ENCODE peak calls at places on chromosomes 12 and 14, in eight cellular contexts. One of them, this sample, is unnamed.
A peak's percentile ranks its signal among the peaks of the same experiment; 100 is the strongest.

GRCh38 chr12:105878964-105879363 is 259.8 kb downstream of the NUAK1 start:
- DNase-seq in astrocyte of the cerebellum: no peak
- DNase-seq in CD8-positive, alpha-beta memory T cell: no peak
- DNase-seq in foreskin fibroblast: peak; percentile 4
- DNase-seq in cardiac fibroblast: peak; percentile 31
- DNase-seq in GM23338: no peak
- DNase-seq in body of pancreas: no peak
- DNase-seq in colonic mucosa: no peak
- DNase-seq in this sample: no peak

GRCh38 chr12:6606331-6607131 is 648 bp downstream of the CHD4 start:
- DNase-seq in astrocyte of the cerebellum: no peak
- DNase-seq in CD8-positive, alpha-beta memory T cell: peak; percentile 58
- DNase-seq in foreskin fibroblast: no peak
- DNase-seq in cardiac fibroblast: peak; percentile 29
- DNase-seq in GM23338: peak; percentile 63
- DNase-seq in body of pancreas: peak; percentile 88
- DNase-seq in colonic mucosa: peak; percentile 69
- DNase-seq in this sample: no peak

GRCh38 chr12:27340971-27341370 is 8.3 kb downstream of the BMAL2 start:
- DNase-seq in astrocyte of the cerebellum: no peak
- DNase-seq in CD8-positive, alpha-beta memory T cell: no peak
- DNase-seq in foreskin fibroblast: no peak
- DNase-seq in cardiac fibroblast: no peak
- DNase-seq in GM23338: no peak
- DNase-seq in body of pancreas: no peak
- DNase-seq in colonic mucosa: no peak
- DNase-seq in this sample: no peak

GRCh38 chr14:51283402-51283825 is 43.4 kb downstream of the TMX1 start:
- DNase-seq in astrocyte of the cerebellum: peak; percentile 89
- DNase-seq in CD8-positive, alpha-beta memory T cell: no peak
- DNase-seq in foreskin fibroblast: peak; percentile 73
- DNase-seq in cardiac fibroblast: peak; percentile 97
- DNase-seq in GM23338: peak; percentile 90
- DNase-seq in body of pancreas: no peak
- DNase-seq in colonic mucosa: no peak
- DNase-seq in this sample: peak; percentile 92

GRCh38 chr12:73935817-73936216 is 601.8 kb upstream of the ATXN7L3B start:
- DNase-seq in astrocyte of the cerebellum: no peak
- DNase-seq in CD8-positive, alpha-beta memory T cell: no peak
- DNase-seq in foreskin fibroblast: no peak
- DNase-seq in cardiac fibroblast: no peak
- DNase-seq in GM23338: peak; percentile 61
- DNase-seq in body of pancreas: no peak
- DNase-seq in colonic mucosa: no peak
- DNase-seq in this sample: no peak

GRCh38 chr14:31550589-31550988 is 10.6 kb upstream of the NUBPL start:
- DNase-seq in astrocyte of the cerebellum: no peak
- DNase-seq in CD8-positive, alpha-beta memory T cell: no peak
- DNase-seq in foreskin fibroblast: no peak
- DNase-seq in cardiac fibroblast: no peak
- DNase-seq in GM23338: no peak
- DNase-seq in body of pancreas: no peak
- DNase-seq in colonic mucosa: no peak
- DNase-seq in this sample: no peak

GRCh38 chr12:8680533-8680932 is 17.3 kb upstream of the RIMKLB start:
- DNase-seq in astrocyte of the cerebellum: no peak
- DNase-seq in CD8-positive, alpha-beta memory T cell: no peak
- DNase-seq in foreskin fibroblast: no peak
- DNase-seq in cardiac fibroblast: no peak
- DNase-seq in GM23338: peak; percentile 56
- DNase-seq in body of pancreas: no peak
- DNase-seq in colonic mucosa: no peak
- DNase-seq in this sample: no peak

GRCh38 chr14:36863271-36863670 is 201.6 kb downstream of the PAX9 start:
- DNase-seq in astrocyte of the cerebellum: no peak
- DNase-seq in CD8-positive, alpha-beta memory T cell: no peak
- DNase-seq in foreskin fibroblast: no peak
- DNase-seq in cardiac fibroblast: peak; percentile 14
- DNase-seq in GM23338: no peak
- DNase-seq in body of pancreas: no peak
- DNase-seq in colonic mucosa: no peak
- DNase-seq in this sample: no peak

GRCh38 chr14:37559386-37559785 is 35.7 kb downstream of the FOXA1 start:
- DNase-seq in astrocyte of the cerebellum: peak; percentile 28
- DNase-seq in CD8-positive, alpha-beta memory T cell: no peak
- DNase-seq in foreskin fibroblast: no peak
- DNase-seq in cardiac fibroblast: peak; percentile 25
- DNase-seq in GM23338: peak; percentile 40
- DNase-seq in body of pancreas: no peak
- DNase-seq in colonic mucosa: no peak
- DNase-seq in this sample: peak; percentile 13

GRCh38 chr12:106080111-106080732 is 58.5 kb downstream of the NUAK1 start:
- DNase-seq in astrocyte of the cerebellum: peak; percentile 86
- DNase-seq in CD8-positive, alpha-beta memory T cell: no peak
- DNase-seq in foreskin fibroblast: peak; percentile 56
- DNase-seq in cardiac fibroblast: peak; percentile 66
- DNase-seq in GM23338: no peak
- DNase-seq in body of pancreas: no peak
- DNase-seq in colonic mucosa: no peak
- DNase-seq in this sample: peak; percentile 99

GRCh38 chr12:32365473-32366064 is 33.8 kb upstream of the FGD4 start:
- DNase-seq in astrocyte of the cerebellum: peak; percentile 72
- DNase-seq in CD8-positive, alpha-beta memory T cell: peak; percentile 3
- DNase-seq in foreskin fibroblast: peak; percentile 70
- DNase-seq in cardiac fibroblast: peak; percentile 88
- DNase-seq in GM23338: peak; percentile 86
- DNase-seq in body of pancreas: peak; percentile 72
- DNase-seq in colonic mucosa: peak; percentile 66
- DNase-seq in this sample: peak; percentile 76

GRCh38 chr14:50260511-50260910 is 29.1 kb upstream of the SOS2 start:
- DNase-seq in astrocyte of the cerebellum: peak; percentile 28
- DNase-seq in CD8-positive, alpha-beta memory T cell: no peak
- DNase-seq in foreskin fibroblast: peak; percentile 24
- DNase-seq in cardiac fibroblast: peak; percentile 63
- DNase-seq in GM23338: peak; percentile 59
- DNase-seq in body of pancreas: peak; percentile 9
- DNase-seq in colonic mucosa: no peak
- DNase-seq in this sample: peak; percentile 49

DNA sequence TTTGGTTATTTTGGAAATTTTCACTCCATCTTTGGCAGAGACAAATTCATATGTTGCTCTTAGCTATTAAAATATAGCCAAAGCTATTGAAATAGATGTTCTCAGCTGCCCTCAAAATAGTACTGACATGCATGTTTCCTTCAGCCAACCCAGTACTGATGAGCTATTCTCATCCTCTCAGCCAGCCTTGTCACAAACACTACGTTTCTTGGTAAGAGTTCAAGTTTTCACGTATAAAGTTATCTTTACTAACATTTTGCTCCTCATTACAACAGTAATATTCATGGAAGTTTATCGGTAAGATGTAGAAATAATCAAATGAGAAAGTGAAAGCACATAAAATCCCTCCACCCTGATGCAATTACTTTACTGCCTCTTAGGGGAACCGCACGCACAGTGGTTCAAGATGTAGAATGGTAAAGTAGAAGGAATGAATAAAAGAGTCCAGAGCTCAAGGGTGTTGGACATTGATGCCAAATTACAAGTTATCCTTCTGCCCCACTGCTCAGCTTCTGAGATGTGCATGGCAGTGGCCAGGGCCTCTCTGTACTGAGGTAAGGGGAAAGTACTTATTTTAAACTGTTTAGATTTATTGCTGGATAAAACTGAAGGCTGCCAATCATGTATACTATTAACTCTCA is 20.7 kb downstream of the GCH1 start:
- DNase-seq in astrocyte of the cerebellum: no peak
- DNase-seq in CD8-positive, alpha-beta memory T cell: no peak
- DNase-seq in foreskin fibroblast: no peak
- DNase-seq in cardiac fibroblast: peak; percentile 59
- DNase-seq in GM23338: no peak
- DNase-seq in body of pancreas: no peak
- DNase-seq in colonic mucosa: no peak
- DNase-seq in this sample: peak; percentile 64
- H3K4me3 ChIP-seq in astrocyte of the cerebellum: peak overlapping the region; percentile 9
- H3K4me3 ChIP-seq in CD8-positive, alpha-beta memory T cell: peak overlapping the region; percentile 48
- H3K4me3 ChIP-seq in foreskin fibroblast: peak overlapping the region; percentile 56
- H3K4me3 ChIP-seq in cardiac fibroblast: peak overlapping the region; percentile 48
- H3K4me3 ChIP-seq in GM23338: no peak overlapping the region
- H3K4me3 ChIP-seq in body of pancreas: no peak overlapping the region
- H3K4me3 ChIP-seq in colonic mucosa: peak overlapping the region; percentile 26
- H3K4me3 ChIP-seq in this sample: peak overlapping the region; percentile 55

GRCh38 chr12:113334786-113335539 is at the start of gene SLC8B1:
- DNase-seq in astrocyte of the cerebellum: peak; percentile 27
- DNase-seq in CD8-positive, alpha-beta memory T cell: peak; percentile 75
- DNase-seq in foreskin fibroblast: peak; percentile 71
- DNase-seq in cardiac fibroblast: peak; percentile 76
- DNase-seq in GM23338: peak; percentile 87
- DNase-seq in body of pancreas: peak; percentile 90
- DNase-seq in colonic mucosa: peak; percentile 94
- DNase-seq in this sample: peak; percentile 71

GRCh38 chr12:113333111-113333750 is 1.7 kb downstream of the SLC8B1 start:
- DNase-seq in astrocyte of the cerebellum: no peak
- DNase-seq in CD8-positive, alpha-beta memory T cell: no peak
- DNase-seq in foreskin fibroblast: no peak
- DNase-seq in cardiac fibroblast: no peak
- DNase-seq in GM23338: no peak
- DNase-seq in body of pancreas: peak; percentile 19
- DNase-seq in colonic mucosa: no peak
- DNase-seq in this sample: no peak

GRCh38 chr12:113333877-113334785 is 778 bp downstream of the SLC8B1 start:
- DNase-seq in astrocyte of the cerebellum: no peak
- DNase-seq in CD8-positive, alpha-beta memory T cell: no peak
- DNase-seq in foreskin fibroblast: no peak
- DNase-seq in cardiac fibroblast: no peak
- DNase-seq in GM23338: no peak
- DNase-seq in body of pancreas: peak; percentile 39
- DNase-seq in colonic mucosa: peak; percentile 47
- DNase-seq in this sample: no peak

GRCh38 chr12:113330505-113330904 is 4.4 kb downstream of the SLC8B1 start:
- DNase-seq in astrocyte of the cerebellum: no peak
- DNase-seq in CD8-positive, alpha-beta memory T cell: no peak
- DNase-seq in foreskin fibroblast: no peak
- DNase-seq in cardiac fibroblast: no peak
- DNase-seq in GM23338: no peak
- DNase-seq in body of pancreas: no peak
- DNase-seq in colonic mucosa: no peak
- DNase-seq in this sample: no peak

GRCh38 chr12:113332688-113333087 is 2.2 kb downstream of the SLC8B1 start:
- DNase-seq in astrocyte of the cerebellum: no peak
- DNase-seq in CD8-positive, alpha-beta memory T cell: no peak
- DNase-seq in foreskin fibroblast: no peak
- DNase-seq in cardiac fibroblast: no peak
- DNase-seq in GM23338: no peak
- DNase-seq in body of pancreas: no peak
- DNase-seq in colonic mucosa: no peak
- DNase-seq in this sample: no peak
- H3K4me3 ChIP-seq in astrocyte of the cerebellum: no peak overlapping the region
- H3K4me3 ChIP-seq in CD8-positive, alpha-beta memory T cell: no peak overlapping the region
- H3K4me3 ChIP-seq in foreskin fibroblast: no peak overlapping the region
- H3K4me3 ChIP-seq in cardiac fibroblast: no peak overlapping the region
- H3K4me3 ChIP-seq in GM23338: no peak overlapping the region
- H3K4me3 ChIP-seq in body of pancreas: no peak overlapping the region
- H3K4me3 ChIP-seq in colonic mucosa: peak overlapping the region; percentile 85
- H3K4me3 ChIP-seq in this sample: no peak overlapping the region

GRCh38 chr14:72433511-72433910 is 460.4 kb downstream of the DPF3 start:
- DNase-seq in astrocyte of the cerebellum: peak; percentile 13
- DNase-seq in CD8-positive, alpha-beta memory T cell: no peak
- DNase-seq in foreskin fibroblast: peak; percentile 26
- DNase-seq in cardiac fibroblast: peak; percentile 36
- DNase-seq in GM23338: no peak
- DNase-seq in body of pancreas: no peak
- DNase-seq in colonic mucosa: no peak
- DNase-seq in this sample: peak; percentile 14
- H3K4me3 ChIP-seq in astrocyte of the cerebellum: no peak overlapping the region
- H3K4me3 ChIP-seq in CD8-positive, alpha-beta memory T cell: no peak overlapping the region
- H3K4me3 ChIP-seq in foreskin fibroblast: no peak overlapping the region
- H3K4me3 ChIP-seq in cardiac fibroblast: no peak overlapping the region
- H3K4me3 ChIP-seq in GM23338: no peak overlapping the region
- H3K4me3 ChIP-seq in body of pancreas: no peak overlapping the region
- H3K4me3 ChIP-seq in colonic mucosa: no peak overlapping the region
- H3K4me3 ChIP-seq in this sample: no peak overlapping the region

GRCh38 chr14:75977544-75977943 is 4.3 kb downstream of the TGFB3 start:
- DNase-seq in astrocyte of the cerebellum: no peak
- DNase-seq in CD8-positive, alpha-beta memory T cell: no peak
- DNase-seq in foreskin fibroblast: no peak
- DNase-seq in cardiac fibroblast: no peak
- DNase-seq in GM23338: no peak
- DNase-seq in body of pancreas: no peak
- DNase-seq in colonic mucosa: no peak
- DNase-seq in this sample: peak; percentile 31
- H3K4me3 ChIP-seq in astrocyte of the cerebellum: no peak overlapping the region
- H3K4me3 ChIP-seq in CD8-positive, alpha-beta memory T cell: no peak overlapping the region
- H3K4me3 ChIP-seq in foreskin fibroblast: no peak overlapping the region
- H3K4me3 ChIP-seq in cardiac fibroblast: no peak overlapping the region
- H3K4me3 ChIP-seq in GM23338: no peak overlapping the region
- H3K4me3 ChIP-seq in body of pancreas: no peak overlapping the region
- H3K4me3 ChIP-seq in colonic mucosa: no peak overlapping the region
- H3K4me3 ChIP-seq in this sample: no peak overlapping the region

DNA sequence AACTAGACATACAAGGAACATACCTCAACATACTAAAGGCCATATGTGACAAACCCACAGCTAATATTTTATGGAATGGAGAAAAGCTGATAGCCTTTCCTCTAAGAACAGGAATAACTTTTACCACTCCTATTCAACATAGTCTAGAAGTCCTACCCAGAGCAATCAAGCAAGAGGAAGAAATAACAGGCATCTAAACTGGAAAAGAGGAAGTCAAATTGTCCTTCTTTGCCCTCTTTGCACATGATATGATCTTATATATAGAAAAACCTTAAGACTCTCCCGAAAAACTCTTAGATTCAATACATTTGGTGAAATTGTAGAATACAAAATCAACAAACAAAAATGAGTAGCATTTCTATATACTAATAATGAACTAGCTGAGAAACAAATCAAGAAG is 110.0 kb downstream of the ATP23 start:
- DNase-seq in astrocyte of the cerebellum: no peak
- DNase-seq in CD8-positive, alpha-beta memory T cell: no peak
- DNase-seq in foreskin fibroblast: no peak
- DNase-seq in cardiac fibroblast: no peak
- DNase-seq in GM23338: no peak
- DNase-seq in body of pancreas: no peak
- DNase-seq in colonic mucosa: no peak
- DNase-seq in this sample: no peak
- H3K4me3 ChIP-seq in astrocyte of the cerebellum: no peak overlapping the region
- H3K4me3 ChIP-seq in CD8-positive, alpha-beta memory T cell: no peak overlapping the region
- H3K4me3 ChIP-seq in foreskin fibroblast: no peak overlapping the region
- H3K4me3 ChIP-seq in cardiac fibroblast: no peak overlapping the region
- H3K4me3 ChIP-seq in GM23338: no peak overlapping the region
- H3K4me3 ChIP-seq in body of pancreas: no peak overlapping the region
- H3K4me3 ChIP-seq in colonic mucosa: no peak overlapping the region
- H3K4me3 ChIP-seq in this sample: no peak overlapping the region

DNA sequence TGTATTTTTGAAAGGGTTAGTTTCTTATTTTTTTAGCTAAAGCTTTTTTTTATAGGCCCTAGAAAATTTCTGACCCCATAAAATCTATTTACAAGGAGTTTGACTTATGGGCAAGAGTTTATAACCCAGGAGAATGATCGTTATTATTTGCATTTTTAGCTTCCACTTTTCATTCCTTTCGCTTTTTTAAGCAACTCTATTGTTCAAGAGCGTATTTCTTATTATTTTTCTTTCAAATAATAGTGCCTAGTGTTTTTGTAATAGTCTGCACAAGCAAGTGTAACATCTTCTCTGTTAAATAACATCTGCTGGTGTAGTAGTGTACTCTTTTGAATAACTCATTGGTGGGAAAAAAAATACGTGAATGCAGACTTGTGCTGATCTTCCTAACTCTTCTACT is 216.3 kb downstream of the ERC1 start:
- DNase-seq in astrocyte of the cerebellum: no peak
- DNase-seq in CD8-positive, alpha-beta memory T cell: no peak
- DNase-seq in foreskin fibroblast: no peak
- DNase-seq in cardiac fibroblast: no peak
- DNase-seq in GM23338: no peak
- DNase-seq in body of pancreas: no peak
- DNase-seq in colonic mucosa: no peak
- DNase-seq in this sample: no peak
- H3K4me3 ChIP-seq in astrocyte of the cerebellum: no peak overlapping the region
- H3K4me3 ChIP-seq in CD8-positive, alpha-beta memory T cell: no peak overlapping the region
- H3K4me3 ChIP-seq in foreskin fibroblast: no peak overlapping the region
- H3K4me3 ChIP-seq in cardiac fibroblast: no peak overlapping the region
- H3K4me3 ChIP-seq in GM23338: no peak overlapping the region
- H3K4me3 ChIP-seq in body of pancreas: no peak overlapping the region
- H3K4me3 ChIP-seq in colonic mucosa: no peak overlapping the region
- H3K4me3 ChIP-seq in this sample: no peak overlapping the region